ENCODE peak calls at places on chromosome 18, in six cellular contexts. One of them, this sample, is unnamed.

GRCh38 chr18:7778181-7778580 is 211.1 kb downstream of the PTPRM start:
- DNase-seq in mammary epithelial cell: no peak
- DNase-seq in mesendoderm: no peak
- DNase-seq in SK-N-SH: no peak
- DNase-seq in breast epithelium: no peak
- DNase-seq in psoas muscle: no peak
- DNase-seq in this sample: no peak

GRCh38 chr18:46759885-46760284 is 3.0 kb upstream of the ST8SIA5 start:
- DNase-seq in mammary epithelial cell: no peak
- DNase-seq in mesendoderm: no peak
- DNase-seq in SK-N-SH: no peak
- DNase-seq in breast epithelium: no peak
- DNase-seq in psoas muscle: no peak
- DNase-seq in this sample: no peak

GRCh38 chr18:43531438-43531837 is 254.1 kb upstream of the SYT4 start:
- DNase-seq in mammary epithelial cell: no peak
- DNase-seq in mesendoderm: no peak
- DNase-seq in SK-N-SH: no peak
- DNase-seq in breast epithelium: no peak
- DNase-seq in psoas muscle: no peak
- DNase-seq in this sample: no peak

GRCh38 chr18:10040287-10041011 is 126.6 kb downstream of the VAPA start:
- DNase-seq in mammary epithelial cell: no peak
- DNase-seq in mesendoderm: no peak
- DNase-seq in SK-N-SH: no peak
- DNase-seq in breast epithelium: no peak
- DNase-seq in psoas muscle: no peak
- DNase-seq in this sample: no peak

GRCh38 chr18:28834889-28835288 is 658.0 kb upstream of the CDH2 start:
- DNase-seq in mammary epithelial cell: peak
- DNase-seq in mesendoderm: no peak
- DNase-seq in SK-N-SH: no peak
- DNase-seq in breast epithelium: no peak
- DNase-seq in psoas muscle: no peak
- DNase-seq in this sample: peak

GRCh38 chr18:44824884-44825283 is 144.2 kb downstream of the SETBP1 start:
- DNase-seq in mammary epithelial cell: no peak
- DNase-seq in mesendoderm: no peak
- DNase-seq in SK-N-SH: no peak
- DNase-seq in breast epithelium: no peak
- DNase-seq in psoas muscle: no peak
- DNase-seq in this sample: no peak

GRCh38 chr18:24180048-24180447 is 41.2 kb downstream of the CABYR start:
- DNase-seq in mammary epithelial cell: no peak
- DNase-seq in mesendoderm: no peak
- DNase-seq in SK-N-SH: no peak
- DNase-seq in breast epithelium: no peak
- DNase-seq in psoas muscle: no peak
- DNase-seq in this sample: no peak

GRCh38 chr18:60534539-60534938 is 162.0 kb upstream of the MC4R start:
- DNase-seq in mammary epithelial cell: peak
- DNase-seq in mesendoderm: no peak
- DNase-seq in SK-N-SH: no peak
- DNase-seq in breast epithelium: no peak
- DNase-seq in psoas muscle: no peak
- DNase-seq in this sample: peak

GRCh38 chr18:52200406-52200805 is 139.6 kb upstream of the DCC start:
- DNase-seq in mammary epithelial cell: peak
- DNase-seq in mesendoderm: no peak
- DNase-seq in SK-N-SH: no peak
- DNase-seq in breast epithelium: no peak
- DNase-seq in psoas muscle: no peak
- DNase-seq in this sample: no peak

GRCh38 chr18:63427566-63427965 is 5.3 kb upstream of the VPS4B start:
- DNase-seq in mammary epithelial cell: peak
- DNase-seq in mesendoderm: peak
- DNase-seq in SK-N-SH: no peak
- DNase-seq in breast epithelium: no peak
- DNase-seq in psoas muscle: no peak
- DNase-seq in this sample: no peak

GRCh38 chr18:59514193-59514592 is 155.1 kb upstream of the LMAN1 start:
- DNase-seq in mammary epithelial cell: no peak
- DNase-seq in mesendoderm: no peak
- DNase-seq in SK-N-SH: no peak
- DNase-seq in breast epithelium: no peak
- DNase-seq in psoas muscle: peak
- DNase-seq in this sample: peak

GRCh38 chr18:32389868-32390267 is 80.8 kb downstream of the GAREM1 start:
- DNase-seq in mammary epithelial cell: no peak
- DNase-seq in mesendoderm: no peak
- DNase-seq in SK-N-SH: no peak
- DNase-seq in breast epithelium: no peak
- DNase-seq in psoas muscle: no peak
- DNase-seq in this sample: no peak

GRCh38 chr18:9608298-9608697 is 6.1 kb downstream of the PPP4R1 start:
- DNase-seq in mammary epithelial cell: no peak
- DNase-seq in mesendoderm: no peak
- DNase-seq in SK-N-SH: no peak
- DNase-seq in breast epithelium: no peak
- DNase-seq in psoas muscle: no peak
- DNase-seq in this sample: no peak

GRCh38 chr18:31633416-31634330 is 42.0 kb downstream of the TTR start:
- DNase-seq in mammary epithelial cell: no peak
- DNase-seq in mesendoderm: no peak
- DNase-seq in SK-N-SH: no peak
- DNase-seq in breast epithelium: no peak
- DNase-seq in psoas muscle: no peak
- DNase-seq in this sample: no peak

GRCh38 chr18:9631814-9632496 is 17.6 kb upstream of the PPP4R1 start:
- DNase-seq in mammary epithelial cell: peak
- DNase-seq in mesendoderm: peak
- DNase-seq in SK-N-SH: no peak
- DNase-seq in breast epithelium: no peak
- DNase-seq in psoas muscle: no peak
- DNase-seq in this sample: peak

GRCh38 chr18:65975536-65975935 is 224.7 kb downstream of the CDH7 start:
- DNase-seq in mammary epithelial cell: no peak
- DNase-seq in mesendoderm: no peak
- DNase-seq in SK-N-SH: no peak
- DNase-seq in breast epithelium: no peak
- DNase-seq in psoas muscle: no peak
- DNase-seq in this sample: no peak

GRCh38 chr18:25560369-25560768 is 208.4 kb upstream of the ZNF521 start:
- DNase-seq in mammary epithelial cell: no peak
- DNase-seq in mesendoderm: no peak
- DNase-seq in SK-N-SH: no peak
- DNase-seq in breast epithelium: no peak
- DNase-seq in psoas muscle: peak
- DNase-seq in this sample: no peak

GRCh38 chr18:44521673-44522032 is 159.0 kb upstream of the SETBP1 start:
- DNase-seq in mammary epithelial cell: peak
- DNase-seq in mesendoderm: no peak
- DNase-seq in SK-N-SH: no peak
- DNase-seq in breast epithelium: no peak
- DNase-seq in psoas muscle: no peak
- DNase-seq in this sample: peak

GRCh38 chr18:55384551-55385275 is 203.3 kb downstream of the TCF4 start:
- DNase-seq in mammary epithelial cell: peak
- DNase-seq in mesendoderm: peak
- DNase-seq in SK-N-SH: peak
- DNase-seq in breast epithelium: no peak
- DNase-seq in psoas muscle: no peak
- DNase-seq in this sample: peak

GRCh38 chr18:49031511-49032188 is 80.9 kb upstream of the SMAD7 start:
- DNase-seq in mammary epithelial cell: no peak
- DNase-seq in mesendoderm: no peak
- DNase-seq in SK-N-SH: no peak
- DNase-seq in breast epithelium: no peak
- DNase-seq in psoas muscle: peak
- DNase-seq in this sample: no peak

GRCh38 chr18:46536215-46536874 is 120.7 kb downstream of the LOXHD1 start:
- DNase-seq in mammary epithelial cell: peak
- DNase-seq in mesendoderm: peak
- DNase-seq in SK-N-SH: no peak
- DNase-seq in breast epithelium: no peak
- DNase-seq in psoas muscle: no peak
- DNase-seq in this sample: no peak

GRCh38 chr18:60053747-60054304 is 154.0 kb downstream of the PMAIP1 start:
- DNase-seq in mammary epithelial cell: peak
- DNase-seq in mesendoderm: peak
- DNase-seq in SK-N-SH: no peak
- DNase-seq in breast epithelium: no peak
- DNase-seq in psoas muscle: no peak
- DNase-seq in this sample: peak

DNA sequence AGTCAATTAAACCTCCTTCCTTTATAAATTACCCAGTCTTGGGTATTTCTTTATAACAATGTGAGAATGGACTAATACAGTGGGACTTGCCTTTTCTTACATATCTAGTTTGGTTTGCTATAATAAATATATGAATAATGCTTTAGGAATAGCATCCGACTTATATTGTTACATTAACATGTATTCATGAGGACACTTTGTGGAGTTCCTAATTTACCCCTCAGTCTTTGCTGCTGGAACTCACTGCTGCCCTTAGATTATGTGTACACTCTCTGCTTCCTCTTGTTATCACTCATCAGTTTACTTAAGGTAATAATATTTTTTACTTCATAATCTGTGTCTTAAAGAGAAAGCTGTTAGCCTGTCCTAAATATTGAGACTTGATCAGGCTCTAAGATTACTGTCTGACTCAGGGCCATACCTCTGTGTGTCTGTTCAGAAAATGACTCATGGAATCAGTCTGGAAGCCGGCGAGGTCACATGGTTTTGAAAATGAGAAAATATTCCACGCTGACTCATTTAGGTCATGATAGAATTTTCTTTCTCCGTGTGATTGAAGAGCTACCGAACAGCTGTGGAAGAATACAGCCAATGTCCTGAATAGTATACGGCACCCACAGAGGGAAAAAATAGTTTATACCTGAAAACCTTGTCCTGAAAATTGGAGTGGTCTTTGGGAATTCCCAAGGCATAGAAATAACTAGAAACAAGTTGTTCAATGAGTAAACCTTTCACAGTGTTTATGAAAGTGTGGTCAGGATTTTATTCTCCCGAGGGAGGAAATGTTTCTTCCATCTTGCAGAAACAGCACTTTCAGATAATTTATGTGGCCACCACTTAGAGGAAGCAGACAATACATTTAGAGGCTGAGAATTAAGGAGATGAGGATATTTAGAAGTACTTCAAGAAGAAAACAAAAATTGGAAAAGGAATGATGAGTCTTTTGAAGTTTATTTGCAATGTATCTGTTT is 156.4 kb downstream of the DSEL start:
- DNase-seq in mammary epithelial cell: peak
- DNase-seq in mesendoderm: no peak
- DNase-seq in SK-N-SH: peak
- DNase-seq in breast epithelium: no peak
- DNase-seq in psoas muscle: peak
- DNase-seq in this sample: peak
- H3K4me3 ChIP-seq in mammary epithelial cell: peak
- H3K4me3 ChIP-seq in mesendoderm: no peak
- H3K4me3 ChIP-seq in SK-N-SH: peak
- H3K4me3 ChIP-seq in breast epithelium: peak
- H3K4me3 ChIP-seq in psoas muscle: peak
- H3K4me3 ChIP-seq in this sample: peak

GRCh38 chr18:12278153-12278764 is 24.1 kb downstream of the CIDEA start:
- DNase-seq in mammary epithelial cell: peak
- DNase-seq in mesendoderm: peak
- DNase-seq in SK-N-SH: no peak
- DNase-seq in breast epithelium: no peak
- DNase-seq in psoas muscle: no peak
- DNase-seq in this sample: no peak
- H3K4me3 ChIP-seq in mammary epithelial cell: no peak
- H3K4me3 ChIP-seq in mesendoderm: no peak
- H3K4me3 ChIP-seq in SK-N-SH: no peak
- H3K4me3 ChIP-seq in breast epithelium: peak
- H3K4me3 ChIP-seq in psoas muscle: peak
- H3K4me3 ChIP-seq in this sample: peak

DNA sequence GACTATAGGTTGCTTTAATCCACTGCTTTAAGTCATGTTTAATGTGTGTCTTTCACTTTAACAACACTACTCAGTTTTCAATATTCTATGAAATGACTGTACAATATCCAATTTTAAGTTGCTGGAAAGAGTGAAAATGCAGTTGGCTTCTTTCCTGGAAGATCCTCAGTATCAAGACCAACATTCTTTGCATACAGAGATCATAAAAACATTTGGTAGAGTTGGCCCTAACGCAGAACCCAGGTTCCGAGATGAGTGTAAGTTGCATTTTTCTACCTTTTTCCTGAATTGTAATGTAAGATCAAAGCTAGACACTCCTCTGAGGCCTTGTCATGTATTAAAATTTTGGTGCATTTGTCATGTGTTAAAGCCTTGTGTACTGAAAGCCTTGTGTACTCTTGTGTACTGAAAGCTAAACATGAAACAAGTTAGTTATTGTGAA is 42.9 kb upstream of the TNFRSF11A start:
- DNase-seq in mammary epithelial cell: peak
- DNase-seq in mesendoderm: no peak
- DNase-seq in SK-N-SH: no peak
- DNase-seq in breast epithelium: no peak
- DNase-seq in psoas muscle: no peak
- DNase-seq in this sample: peak
- H3K4me3 ChIP-seq in mammary epithelial cell: no peak
- H3K4me3 ChIP-seq in mesendoderm: no peak
- H3K4me3 ChIP-seq in SK-N-SH: no peak
- H3K4me3 ChIP-seq in breast epithelium: no peak
- H3K4me3 ChIP-seq in psoas muscle: no peak
- H3K4me3 ChIP-seq in this sample: no peak

DNA sequence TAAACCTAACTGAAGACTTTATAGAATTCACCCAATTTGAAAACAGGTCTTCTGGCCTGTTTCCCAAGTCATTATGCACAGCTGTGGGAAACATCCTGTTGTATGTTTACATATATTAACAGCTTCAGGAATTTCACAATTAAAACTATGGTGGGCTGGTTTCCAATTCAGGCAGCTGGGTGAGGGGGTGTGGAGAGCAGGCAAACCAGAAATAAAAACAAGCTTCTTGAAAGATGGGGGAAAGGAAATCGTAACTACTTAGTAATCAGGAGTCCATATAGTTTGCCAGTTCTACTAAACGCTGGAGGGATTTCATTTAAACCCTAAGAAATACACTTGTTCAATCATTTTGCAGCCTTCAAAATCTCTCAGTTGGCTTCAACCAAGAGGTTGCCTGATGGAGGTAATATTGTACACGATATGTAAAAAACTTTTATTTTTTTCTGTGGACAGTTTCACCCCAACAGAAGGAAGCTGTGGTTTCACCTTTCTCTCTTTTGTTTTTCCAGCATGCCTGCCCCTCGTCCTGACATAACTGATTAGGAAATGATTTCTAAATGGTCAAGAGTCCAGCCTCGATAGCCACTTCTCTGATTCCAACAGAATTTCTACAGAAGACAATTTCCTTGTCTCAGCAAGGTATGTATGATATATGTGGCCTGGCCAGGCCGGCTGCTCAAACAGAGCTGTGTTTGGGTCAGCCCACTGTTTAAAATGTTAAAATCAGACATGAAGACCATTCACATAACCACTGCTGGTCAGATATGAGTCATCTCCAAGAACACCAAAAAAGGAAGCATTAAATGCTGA is 22.6 kb downstream of the ATP8B1 start:
- DNase-seq in mammary epithelial cell: peak
- DNase-seq in mesendoderm: peak
- DNase-seq in SK-N-SH: no peak
- DNase-seq in breast epithelium: no peak
- DNase-seq in psoas muscle: no peak
- DNase-seq in this sample: peak
- H3K4me3 ChIP-seq in mammary epithelial cell: no peak
- H3K4me3 ChIP-seq in mesendoderm: no peak
- H3K4me3 ChIP-seq in SK-N-SH: no peak
- H3K4me3 ChIP-seq in breast epithelium: peak
- H3K4me3 ChIP-seq in psoas muscle: no peak
- H3K4me3 ChIP-seq in this sample: no peak

This sample was measured in astrocyte of the spinal cord.